ENCODE peak calls at places on chromosomes 12 and 14, in five cellular contexts. F, K, L, R and E are unnamed samples.

GRCh38 chr14:46571970-46572369 is 79.6 kb downstream of the RPL10L start:
- DNase-seq in F (no peak), K (no peak), L (no peak), R (no peak), E (no peak)

GRCh38 chr12:111448266-111448830 is 42.6 kb downstream of the SH2B3 start:
- DNase-seq in F (no peak), K (no peak), L (no peak), R (no peak), E (no peak)

GRCh38 chr12:95248604-95249355 is 31.2 kb downstream of the VEZT start:
- DNase-seq in F (no peak), K (no peak), L (no peak), R (no peak), E (no peak)

GRCh38 chr14:97388408-97388807 is 591.2 kb downstream of the VRK1 start:
- DNase-seq in F (no peak), K (no peak), L (no peak), R (no peak), E (peak; percentile 46)

GRCh38 chr12:109721276-109721675 is 7.7 kb downstream of the FAM222A start:
- DNase-seq in F (no peak), K (no peak), L (no peak), R (no peak), E (no peak)

GRCh38 chr12:25557830-25558436 is 4.8 kb upstream of the LMNTD1 start:
- DNase-seq in F (no peak), K (no peak), L (peak; percentile 17), R (no peak), E (no peak)

GRCh38 chr14:68981539-68981976 is 2.5 kb upstream of the ACTN1 start:
- DNase-seq in F (no peak), K (no peak), L (no peak), R (no peak), E (no peak)

GRCh38 chr14:64674829-64675228 is 29.4 kb upstream of the PLEKHG3 start:
- DNase-seq in F (no peak), K (no peak), L (no peak), R (no peak), E (no peak)

GRCh38 chr14:31362746-31363145 is 57.6 kb downstream of the HEATR5A start:
- DNase-seq in F (no peak), K (no peak), L (no peak), R (no peak), E (no peak)

GRCh38 chr14:70885343-70886014 is 21.8 kb upstream of the PCNX1 start:
- DNase-seq in F (no peak), K (no peak), L (no peak), R (no peak), E (no peak)

GRCh38 chr14:42277840-42278239 is 671.2 kb downstream of the LRFN5 start:
- DNase-seq in F (no peak), K (no peak), L (no peak), R (no peak), E (no peak)

GRCh38 chr14:104865631-104866441 is 768 bp downstream of the CEP170B start:
- DNase-seq in F (no peak), K (no peak), L (peak; percentile 37), R (peak; percentile 86), E (peak; percentile 64)

GRCh38 chr12:62761658-62762057 is 173.3 kb downstream of the PPM1H start:
- DNase-seq in F (no peak), K (no peak), L (no peak), R (no peak), E (no peak)

GRCh38 chr14:62329427-62329826 is 567.2 kb downstream of the SNAPC1 start:
- DNase-seq in F (no peak), K (no peak), L (no peak), R (no peak), E (no peak)

GRCh38 chr12:123533672-123534643 is at the start of gene RILPL1:
- DNase-seq in F (peak; percentile 31), K (no peak), L (peak; percentile 61), R (peak; percentile 79), E (peak; percentile 78)

GRCh38 chr12:64431791-64432190 is 20.1 kb upstream of the TBK1 start:
- DNase-seq in F (no peak), K (no peak), L (no peak), R (no peak), E (no peak)

GRCh38 chr12:78088391-78088832 is 257.7 kb downstream of the NAV3 start:
- DNase-seq in F (no peak), K (no peak), L (no peak), R (no peak), E (no peak)

GRCh38 chr12:19997996-19998395 is 370.3 kb upstream of the PDE3A start:
- DNase-seq in F (no peak), K (no peak), L (no peak), R (no peak), E (no peak)

GRCh38 chr14:64732536-64733120 is 28.4 kb downstream of the PLEKHG3 start:
- DNase-seq in F (no peak), K (no peak), L (no peak), R (no peak), E (no peak)

GRCh38 chr12:21476949-21477348 is 24.5 kb downstream of the RECQL start:
- DNase-seq in F (no peak), K (no peak), L (no peak), R (no peak), E (no peak)

GRCh38 chr12:27422697-27423096 is 23.8 kb upstream of the SMCO2 start:
- DNase-seq in F (no peak), K (no peak), L (no peak), R (no peak), E (no peak)

GRCh38 chr14:105475916-105476845 is 1.6 kb downstream of the CRIP2 start:
- DNase-seq in F (no peak), K (no peak), L (no peak), R (peak; percentile 79), E (peak; percentile 67)

GRCh38 chr12:6323340-6323994 is 13.0 kb downstream of the PLEKHG6 start:
- DNase-seq in F (no peak), K (no peak), L (peak; percentile 47), R (peak; percentile 80), E (peak; percentile 93)

GRCh38 chr12:10802587-10802986 is at the start of gene TAS2R7:
- DNase-seq in F (no peak), K (no peak), L (no peak), R (no peak), E (no peak)

GRCh38 chr12:72207756-72208155 is 64.4 kb upstream of the TRHDE start:
- DNase-seq in F (no peak), K (no peak), L (no peak), R (no peak), E (no peak)

GRCh38 chr12:112176321-112177010 is 51.1 kb downstream of the TRAFD1 start:
- DNase-seq in F (no peak), K (no peak), L (no peak), R (no peak), E (no peak)

GRCh38 chr12:6792522-6793201 is 3.3 kb downstream of the CD4 start:
- DNase-seq in F (peak; percentile 31), K (no peak), L (peak; percentile 33), R (no peak), E (no peak)

GRCh38 chr12:125296701-125297100 is 231.5 kb downstream of the AACS start:
- DNase-seq in F (no peak), K (no peak), L (no peak), R (no peak), E (no peak)

GRCh38 chr12:59122784-59123183 is 202.5 kb upstream of the LRIG3 start:
- DNase-seq in F (no peak), K (no peak), L (no peak), R (no peak), E (no peak)

GRCh38 chr12:32261638-32262037 is 137.7 kb upstream of the FGD4 start:
- DNase-seq in F (peak; percentile 2), K (no peak), L (no peak), R (no peak), E (peak; percentile 65)

GRCh38 chr14:24915403-24915921 is 134.5 kb downstream of the STXBP6 start:
- DNase-seq in F (no peak), K (no peak), L (no peak), R (no peak), E (no peak)

GRCh38 chr14:68463705-68464104 is 329.2 kb downstream of the ZFP36L1 start:
- DNase-seq in F (no peak), K (no peak), L (no peak), R (no peak), E (no peak)

GRCh38 chr12:123859035-123859434 is 96.9 kb downstream of the DNAH10 start:
- DNase-seq in F (no peak), K (no peak), L (no peak), R (no peak), E (peak; percentile 64)

GRCh38 chr14:101152855-101153254 is 249.3 kb upstream of the RTL1 start:
- DNase-seq in F (no peak), K (no peak), L (no peak), R (no peak), E (no peak)

GRCh38 chr14:77498984-77499527 is 440 bp upstream of the ISM2 start:
- DNase-seq in F (no peak), K (no peak), L (no peak), R (no peak), E (peak; percentile 50)

GRCh38 chr12:127149226-127149964 is 1117.6 kb upstream of the TMEM132C start:
- DNase-seq in F (no peak), K (no peak), L (no peak), R (no peak), E (no peak)

GRCh38 chr14:73491256-73491976 is 683 bp downstream of the RIOX1 start:
- DNase-seq in F (peak; percentile 42), K (peak; percentile 24), L (no peak), R (peak; percentile 72), E (peak; percentile 62)

GRCh38 chr14:37550511-37550910 is 44.5 kb downstream of the FOXA1 start:
- DNase-seq in F (no peak), K (no peak), L (no peak), R (no peak), E (no peak)

GRCh38 chr12:42145552-42146215 is 1.0 kb upstream of the GXYLT1 start:
- DNase-seq in F (no peak), K (no peak), L (no peak), R (no peak), E (peak; percentile 50)

GRCh38 chr12:48934312-48934706 is 9.0 kb upstream of the FKBP11 start:
- DNase-seq in F (no peak), K (no peak), L (no peak), R (no peak), E (no peak)